ENCODE peak calls at places on chromosome 9, in eight cellular contexts. B is thoracic aorta; O is pancreas; I is CD8-positive, alpha-beta T cell; P is right lobe of liver; J is PC-3; L is GM23338; E is heart left ventricle. H is an unnamed sample. For H3K4me1, the result is how much of the 10 kb centered on the place peaks cover.

GRCh38 chr9:27421567-27421966 is 102.5 kb upstream of the IFNK start:
- ATAC-seq in L (peak), B (no peak), J (no peak), E (no peak), O (no peak), I (no peak), P (no peak), H (no peak)

GRCh38 chr9:91197232-91198181 is 164.2 kb downstream of the AUH start:
- ATAC-seq in O (peak), I (no peak), J (peak), B (peak), P (peak), L (no peak), E (peak), H (peak)

GRCh38 chr9:114677418-114677817 is 4.6 kb downstream of the TEX48 start:
- ATAC-seq in L (no peak), O (no peak), J (peak), P (no peak), B (no peak), I (no peak), E (no peak), H (no peak)

GRCh38 chr9:76023715-76024195 is 133.3 kb downstream of the PCSK5 start:
- ATAC-seq in I (peak), E (no peak), O (peak), L (no peak), B (no peak), P (no peak), J (no peak), H (no peak)

GRCh38 chr9:68777070-68777763 is 72.2 kb downstream of the PIP5K1B start:
- ATAC-seq in P (no peak), I (no peak), O (no peak), E (no peak), B (no peak), L (no peak), J (no peak), H (no peak)

GRCh38 chr9:117974108-117974507 is 269.9 kb downstream of the TLR4 start:
- ATAC-seq in B (no peak), J (no peak), E (no peak), P (no peak), I (no peak), L (no peak), O (no peak), H (no peak)

GRCh38 chr9:115121140-115121710 is 3.3 kb upstream of the TNC start:
- ATAC-seq in E (peak), P (no peak), I (no peak), L (no peak), J (peak), O (no peak), B (no peak), H (no peak)

GRCh38 chr9:120486347-120486746 is 93.6 kb downstream of the CDK5RAP2 start:
- ATAC-seq in I (no peak), O (peak), L (no peak), J (peak), E (no peak), B (no peak), P (peak), H (no peak)

GRCh38 chr9:100756217-100756616 is 178.3 kb downstream of the CAVIN4 start:
- ATAC-seq in O (no peak), I (no peak), B (no peak), E (no peak), P (no peak), J (no peak), L (no peak), H (no peak)

GRCh38 chr9:96256800-96257199 is 45.2 kb downstream of the HSD17B3 start:
- ATAC-seq in B (no peak), O (no peak), I (no peak), L (peak), E (no peak), P (no peak), J (peak), H (no peak)

GRCh38 chr9:6014668-6015270 is 655 bp downstream of the RANBP6 start:
- ATAC-seq in L (no peak), P (no peak), B (no peak), J (peak), E (peak), O (peak), I (no peak), H (no peak)

GRCh38 chr9:121822093-121823085 is 171.0 kb downstream of the DAB2IP start:
- ATAC-seq in J (no peak), B (no peak), E (no peak), O (no peak), L (no peak), I (peak), P (no peak), H (no peak)

GRCh38 chr9:97411789-97412627 is at the start of gene TDRD7:
- ATAC-seq in J (peak), I (peak), E (peak), O (peak), P (peak), L (peak), B (peak), H (peak)

GRCh38 chr9:79877943-79878612 is 306.3 kb downstream of the TLE4 start:
- ATAC-seq in P (peak), I (no peak), E (no peak), B (no peak), J (no peak), O (peak), L (no peak), H (no peak)

GRCh38 chr9:96176901-96177718 is 124.9 kb downstream of the HSD17B3 start:
- ATAC-seq in O (peak), L (peak), P (peak), B (no peak), J (no peak), E (no peak), I (no peak), H (no peak)

GRCh38 chr9:7206221-7206758 is 448.5 kb downstream of the KDM4C start:
- ATAC-seq in O (no peak), L (no peak), E (no peak), P (no peak), J (no peak), B (no peak), I (no peak), H (no peak)

GRCh38 chr9:115391166-115391825 is 273.3 kb upstream of the TNC start:
- ATAC-seq in B (peak), E (no peak), I (no peak), O (no peak), J (no peak), L (no peak), P (no peak), H (no peak)

GRCh38 chr9:68970150-68970549 is 43.8 kb downstream of the PRKACG start:
- ATAC-seq in J (no peak), I (no peak), B (no peak), L (no peak), E (no peak), P (no peak), O (no peak), H (no peak)

GRCh38 chr9:6805532-6805931 is 47.8 kb downstream of the KDM4C start:
- ATAC-seq in J (no peak), L (no peak), O (peak), P (peak), E (peak), B (no peak), I (no peak), H (no peak)

GRCh38 chr9:119868694-119869093 is 499.5 kb upstream of the BRINP1 start:
- ATAC-seq in B (no peak), I (no peak), L (no peak), O (peak), P (no peak), E (no peak), J (no peak), H (peak)

GRCh38 chr9:36590246-36590645 is 17.6 kb downstream of the MELK start:
- ATAC-seq in I (no peak), E (no peak), L (no peak), J (no peak), O (no peak), B (no peak), P (no peak), H (no peak)

GRCh38 chr9:72203205-72203803 is 54.1 kb downstream of the GDA start:
- ATAC-seq in P (peak), E (peak), B (no peak), J (peak), O (peak), I (no peak), L (peak), H (no peak)

GRCh38 chr9:89484475-89485404 is 13.2 kb downstream of the SEMA4D start:
- ATAC-seq in E (peak), I (no peak), B (no peak), P (no peak), O (no peak), L (no peak), J (no peak), H (no peak)

GRCh38 chr9:12916037-12916436 is 141.2 kb downstream of the LURAP1L start:
- ATAC-seq in E (peak), J (no peak), I (no peak), B (no peak), O (peak), L (peak), P (no peak), H (peak)

GRCh38 chr9:76245518-76245917 is 148.7 kb downstream of the RFK start:
- ATAC-seq in B (no peak), I (no peak), J (no peak), O (no peak), P (no peak), L (no peak), E (no peak), H (no peak)

GRCh38 chr9:106886111-106887046 is 23.4 kb downstream of the ZNF462 start:
- ATAC-seq in L (no peak), E (peak), B (no peak), I (no peak), O (no peak), J (no peak), P (peak), H (no peak)

GRCh38 chr9:99749641-99750040 is 72.0 kb upstream of the NR4A3 start:
- ATAC-seq in L (no peak), E (no peak), P (no peak), O (no peak), J (no peak), I (no peak), B (no peak), H (no peak)

GRCh38 chr9:29865764-29866313 is 2292.6 kb upstream of the C9orf72 start:
- ATAC-seq in L (no peak), B (no peak), E (no peak), I (no peak), J (no peak), P (no peak), O (no peak), H (no peak)

GRCh38 chr9:70580593-70581195 is 166.2 kb upstream of the KLF9 start:
- ATAC-seq in E (no peak), J (no peak), I (no peak), B (no peak), L (no peak), O (no peak), P (no peak), H (no peak)

GRCh38 chr9:84846501-84847323 is 177.2 kb downstream of the NTRK2 start:
- ATAC-seq in B (no peak), O (no peak), I (no peak), P (no peak), J (no peak), E (no peak), L (peak), H (no peak)

GRCh38 chr9:131475111-131475955 is 27.4 kb upstream of the POMT1 start:
- ATAC-seq in B (no peak), I (no peak), E (peak), O (no peak), J (no peak), L (no peak), P (peak), H (no peak)
- TF ChIP-seq CTCF in B (no peak), I (no peak), E (no peak), O (no peak), J (no peak), L (no peak), P (no peak), H (no peak)

GRCh38 chr9:86349271-86349670 is 4.9 kb downstream of the TUT7 start:
- ATAC-seq in E (no peak), B (no peak), P (no peak), L (no peak), I (no peak), O (no peak), J (peak), H (no peak)
- H3K4me1 ChIP-seq in E (under half), B (under half), P (half or more), L (under half), I (under half), O (under half), J (under half), H (half or more)

GRCh38 chr9:126661521-126662251 is 48.0 kb downstream of the LMX1B start:
- ATAC-seq in B (no peak), I (no peak), O (peak), J (peak), P (no peak), L (peak), E (peak), H (no peak)
- TF ChIP-seq CTCF in B (no peak), I (no peak), O (no peak), J (peak), P (no peak), L (peak), E (no peak), H (no peak)

GRCh38 chr9:113481176-113481805 is 17.8 kb downstream of the RGS3 start:
- ATAC-seq in L (no peak), P (peak), O (peak), E (no peak), J (no peak), I (no peak), B (no peak), H (no peak)
- H3K4me1 ChIP-seq in L (under half), P (under half), O (under half), E (under half), J (under half), I (under half), B (under half), H (under half)

GRCh38 chr9:125863920-125864319 is 116.7 kb downstream of the PBX3 start:
- ATAC-seq in O (no peak), E (no peak), L (no peak), B (no peak), J (no peak), I (no peak), P (no peak), H (no peak)

GRCh38 chr9:125861405-125862063 is 114.4 kb downstream of the PBX3 start:
- ATAC-seq in J (no peak), E (no peak), P (no peak), O (no peak), L (no peak), I (no peak), B (no peak), H (no peak)
- TF ChIP-seq CTCF in J (no peak), E (no peak), P (no peak), O (no peak), L (no peak), I (no peak), B (no peak), H (no peak)

GRCh38 chr9:125516381-125516960 is 190.5 kb downstream of the MAPKAP1 start:
- ATAC-seq in E (no peak), B (no peak), O (no peak), I (no peak), P (no peak), J (no peak), L (no peak), H (no peak)

GRCh38 chr9:125513634-125514413 is 193.2 kb downstream of the MAPKAP1 start:
- ATAC-seq in P (peak), O (peak), J (peak), E (peak), L (no peak), B (no peak), I (peak), H (peak)

GRCh38 chr9:125515281-125515680 is 191.7 kb downstream of the MAPKAP1 start:
- ATAC-seq in P (peak), J (no peak), B (no peak), L (no peak), E (no peak), I (no peak), O (no peak), H (no peak)

GRCh38 chr9:125511780-125512179 is 195.2 kb downstream of the MAPKAP1 start:
- ATAC-seq in J (peak), L (no peak), B (no peak), E (no peak), O (no peak), P (no peak), I (no peak), H (no peak)

GRCh38 chr9:125514468-125514867 is 192.5 kb downstream of the MAPKAP1 start:
- ATAC-seq in L (no peak), I (no peak), O (no peak), P (no peak), E (no peak), J (no peak), B (no peak), H (no peak)
- H3K4me1 ChIP-seq in L (under half), I (under half), O (under half), P (under half), E (under half), J (under half), B (under half), H (under half)

DNA sequence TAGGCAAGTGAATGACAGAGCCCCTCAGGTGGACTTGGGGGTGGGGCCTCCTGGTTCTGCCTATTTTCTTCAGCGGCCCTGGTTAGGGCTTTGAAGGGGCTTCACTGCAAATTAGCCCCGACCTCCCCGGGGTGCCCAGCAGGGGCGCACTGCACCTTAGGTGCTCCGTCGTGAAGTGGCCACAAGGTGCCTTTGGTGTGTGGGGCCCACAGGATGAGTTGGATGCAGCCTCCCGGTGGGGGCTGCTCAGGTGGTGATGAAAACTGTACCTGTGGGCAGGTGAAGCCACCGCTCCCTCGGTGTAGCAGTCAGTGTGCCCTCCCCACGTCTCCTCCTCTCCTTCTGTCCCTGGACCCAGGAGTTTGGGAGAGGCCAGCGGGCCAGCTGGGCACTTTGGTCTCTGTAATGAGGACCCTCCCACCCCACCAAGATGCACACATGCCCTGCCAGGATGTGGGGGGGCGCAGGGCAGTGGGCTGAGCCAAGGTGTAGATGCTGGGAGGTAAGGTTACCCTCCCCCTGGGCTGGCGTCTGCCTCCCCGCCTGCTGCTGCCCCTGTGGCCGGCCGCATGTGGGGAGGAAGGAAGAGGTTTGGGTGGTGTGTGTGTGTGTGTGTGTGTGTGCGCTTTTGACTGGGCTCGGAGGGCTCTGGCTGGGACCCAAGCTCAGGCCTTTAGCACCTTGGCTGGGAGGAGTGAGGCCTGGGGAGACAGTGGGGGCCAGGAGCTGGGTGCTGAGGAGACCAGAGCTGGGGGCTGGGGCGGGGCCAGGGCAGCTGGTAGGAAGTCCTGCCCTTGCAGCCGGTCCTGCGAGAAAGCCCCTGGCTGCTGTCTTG is 55.6 kb downstream of the RXRA start:
- ATAC-seq in O (no peak), J (no peak), I (peak), L (no peak), B (no peak), P (peak), E (peak), H (peak)
- TF ChIP-seq CTCF in O (no peak), J (peak), I (peak), L (no peak), B (peak), P (peak), E (no peak), H (peak)

GRCh38 chr9:113592806-113593575 is 129.5 kb downstream of the RGS3 start:
- ATAC-seq in P (no peak), J (no peak), O (no peak), L (no peak), B (no peak), I (no peak), E (no peak), H (no peak)

GRCh38 chr9:113593682-113594281 is 130.3 kb downstream of the RGS3 start:
- ATAC-seq in O (peak), B (peak), E (peak), P (peak), I (no peak), J (peak), L (peak), H (peak)

GRCh38 chr9:113590389-113590788 is 126.9 kb downstream of the RGS3 start:
- ATAC-seq in L (no peak), P (no peak), E (no peak), O (no peak), J (no peak), I (no peak), B (no peak), H (no peak)

GRCh38 chr9:113590991-113591898 is 127.7 kb downstream of the RGS3 start:
- ATAC-seq in I (no peak), B (peak), J (peak), L (peak), O (peak), E (peak), P (peak), H (peak)

DNA sequence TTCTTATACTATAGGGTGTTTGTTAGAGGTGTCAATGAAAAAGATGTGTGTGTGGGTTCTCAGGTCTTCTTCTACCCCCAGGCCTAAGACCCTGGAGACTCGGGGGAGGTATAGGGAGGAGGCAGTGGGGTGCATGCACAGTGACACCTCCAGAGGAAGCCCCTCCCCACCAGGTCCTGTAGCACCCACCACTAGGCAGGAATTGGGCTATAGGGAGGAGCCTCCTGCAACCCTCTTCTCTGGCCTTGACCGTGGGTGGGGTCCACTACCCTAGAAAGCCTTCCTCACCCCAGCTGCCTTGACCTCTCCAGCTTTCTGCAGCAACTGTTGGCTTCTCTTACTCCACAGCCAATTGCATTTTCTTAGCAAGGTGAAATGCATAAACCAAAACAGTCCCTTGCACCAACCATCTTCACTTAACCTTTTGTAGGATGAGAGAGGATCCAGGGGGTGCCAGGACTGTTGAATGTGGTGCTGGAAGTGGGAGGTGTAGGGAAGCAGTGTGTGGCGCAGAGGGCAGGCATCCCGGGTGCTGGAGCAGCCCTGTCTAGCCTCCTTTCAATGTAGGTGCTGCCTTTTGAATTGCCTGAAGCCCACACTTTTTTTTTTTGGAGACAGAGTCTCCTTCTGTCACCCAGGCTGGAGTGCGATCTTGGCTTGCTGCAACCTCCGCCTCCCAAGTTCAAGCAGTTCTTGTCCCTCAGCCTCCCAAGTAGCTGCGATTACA is 128.5 kb downstream of the RGS3 start:
- ATAC-seq in B (no peak), P (no peak), E (no peak), L (peak), O (no peak), I (no peak), J (no peak), H (no peak)
- H3K4me1 ChIP-seq in B (under half), P (under half), E (half or more), L (under half), O (under half), I (under half), J (under half), H (under half)